ENCODE peak calls at places on chromosomes 7 and 10, in five cellular contexts. W, Y, T, B and C are unnamed samples.

GRCh38 chr10:47222461-47222860 is 77.5 kb upstream of the GDF10 start:
- DNase-seq in B (no peak), Y (no peak), T (no peak), W (no peak), C (no peak)

GRCh38 chr7:25307624-25308023 is 79.3 kb upstream of the NPVF start:
- DNase-seq in W (no peak), T (no peak), Y (no peak), B (no peak), C (no peak)

GRCh38 chr10:79239930-79240713 is 107.1 kb upstream of the PPIF start:
- DNase-seq in T (no peak), W (no peak), Y (no peak), B (no peak), C (no peak)

GRCh38 chr7:67631496-67631895 is 634.9 kb downstream of the TYW1 start:
- DNase-seq in B (no peak), T (no peak), Y (no peak), W (no peak), C (no peak)

GRCh38 chr10:13790196-13790595 is 203.4 kb downstream of the PRPF18 start:
- DNase-seq in B (no peak), W (no peak), Y (peak; percentile 68), T (no peak), C (no peak)

GRCh38 chr7:129368389-129368986 is 65.7 kb upstream of the STRIP2 start:
- DNase-seq in W (no peak), Y (no peak), B (no peak), T (no peak), C (no peak)

GRCh38 chr7:2709553-2710165 is 21.7 kb downstream of the AMZ1 start:
- DNase-seq in W (no peak), T (peak; percentile 84), Y (no peak), B (peak; percentile 27), C (peak; percentile 70)

GRCh38 chr7:134742688-134743350 is 36.6 kb upstream of the CALD1 start:
- DNase-seq in B (peak; percentile 74), T (no peak), Y (no peak), W (no peak), C (no peak)

GRCh38 chr10:118594392-118595063 is 920 bp downstream of the PRLHR start:
- DNase-seq in Y (no peak), B (peak; percentile 21), W (no peak), T (peak; percentile 23), C (peak; percentile 9)

GRCh38 chr10:75240329-75240728 is 4.6 kb upstream of the COMTD1 start:
- DNase-seq in W (no peak), Y (no peak), B (no peak), T (no peak), C (no peak)

GRCh38 chr10:104037261-104037951 is 48.3 kb downstream of the COL17A1 start:
- DNase-seq in Y (no peak), W (no peak), T (no peak), B (no peak), C (no peak)

GRCh38 chr7:24932815-24933214 is 47.2 kb downstream of the OSBPL3 start:
- DNase-seq in W (no peak), Y (no peak), T (no peak), B (no peak), C (no peak)

GRCh38 chr10:123462760-123463159 is 203.4 kb upstream of the GPR26 start:
- DNase-seq in T (no peak), W (no peak), B (no peak), Y (no peak), C (no peak)

GRCh38 chr10:102509387-102509786 is 5.6 kb downstream of the SUFU start:
- DNase-seq in W (no peak), B (peak; percentile 80), T (no peak), Y (no peak), C (no peak)

GRCh38 chr7:70042533-70042932 is 444.3 kb downstream of the AUTS2 start:
- DNase-seq in T (no peak), W (no peak), Y (peak; percentile 85), B (no peak), C (no peak)

GRCh38 chr7:90605055-90605454 is 8.9 kb downstream of the CDK14 start:
- DNase-seq in Y (peak; percentile 93), B (no peak), T (no peak), W (no peak), C (no peak)

GRCh38 chr10:50409965-50410811 is 158.9 kb upstream of the ASAH2 start:
- DNase-seq in B (peak; percentile 47), Y (no peak), T (no peak), W (no peak), C (no peak)

GRCh38 chr7:19834566-19834965 is 61.1 kb upstream of the TMEM196 start:
- DNase-seq in B (no peak), T (no peak), W (no peak), Y (no peak), C (no peak)

GRCh38 chr10:43863270-43863669 is 214.6 kb upstream of the ZNF32 start:
- DNase-seq in W (no peak), T (no peak), B (no peak), Y (no peak), C (no peak)

GRCh38 chr7:92684274-92684673 is 94.1 kb upstream of the FAM133B start:
- DNase-seq in W (no peak), Y (no peak), B (no peak), T (no peak), C (no peak)

GRCh38 chr7:109751241-109751640 is 1181.6 kb downstream of the DNAJB9 start:
- DNase-seq in Y (no peak), W (no peak), B (peak; percentile 7), T (no peak), C (no peak)

GRCh38 chr7:4265676-4266075 is 416.4 kb upstream of the FOXK1 start:
- DNase-seq in W (no peak), Y (no peak), B (no peak), T (no peak), C (no peak)

GRCh38 chr10:63103971-63104409 is 29.1 kb upstream of the NRBF2 start:
- DNase-seq in T (no peak), B (no peak), W (no peak), Y (no peak), C (no peak)

GRCh38 chr10:104591451-104591850 is 49.6 kb upstream of the SORCS3 start:
- DNase-seq in B (no peak), T (no peak), W (no peak), Y (no peak), C (no peak)

GRCh38 chr7:43469051-43469450 is 113.9 kb upstream of the STK17A start:
- DNase-seq in W (no peak), T (no peak), B (no peak), Y (no peak), C (no peak)

GRCh38 chr7:50552139-50552538 is 13.1 kb downstream of the DDC start:
- DNase-seq in Y (no peak), W (no peak), B (no peak), T (no peak), C (no peak)

GRCh38 chr7:74199551-74200355 is 10.1 kb upstream of the LAT2 start:
- DNase-seq in B (no peak), W (no peak), T (no peak), Y (peak; percentile 62), C (no peak)

GRCh38 chr10:96228408-96229019 is 42.9 kb downstream of the BLNK start:
- DNase-seq in B (no peak), W (no peak), Y (no peak), T (no peak), C (no peak)

GRCh38 chr7:158655931-158656441 is 48.6 kb downstream of the NCAPG2 start:
- DNase-seq in T (peak; percentile 58), W (no peak), B (no peak), Y (no peak), C (no peak)

DNA sequence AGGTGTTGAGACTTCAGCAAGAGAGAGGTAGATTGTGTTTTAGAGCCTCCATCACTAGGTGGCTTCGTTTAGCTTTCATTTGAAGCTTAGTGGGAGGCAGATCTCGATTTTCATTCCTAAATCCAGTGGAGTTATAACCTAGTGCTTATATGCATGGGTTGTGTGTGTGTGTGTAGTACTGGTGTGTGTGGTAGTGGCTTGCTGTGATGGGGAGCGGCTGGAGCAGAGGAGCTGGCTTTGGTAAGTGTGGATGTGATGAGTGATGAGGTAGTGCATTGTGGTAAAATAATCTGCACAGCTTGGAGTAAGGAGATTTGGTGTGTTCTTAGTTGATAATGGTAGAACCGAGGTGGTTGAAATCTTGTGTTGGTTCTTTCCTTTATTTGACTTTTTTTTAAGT is 43.2 kb downstream of the AP3M1 start:
- DNase-seq in B (no peak), Y (no peak), T (no peak), W (no peak), C (no peak)
- H3K27ac ChIP-seq in B (no peak overlapping the region), Y (no peak overlapping the region), T (no peak overlapping the region), W (no peak overlapping the region), C (no peak overlapping the region)

GRCh38 chr10:132812544-132812943 is 26.6 kb upstream of the NKX6-2 start:
- DNase-seq in Y (no peak), B (no peak), T (no peak), W (no peak), C (no peak)
- H3K27ac ChIP-seq in Y (no peak overlapping the region), B (no peak overlapping the region), T (no peak overlapping the region), W (no peak overlapping the region), C (no peak overlapping the region)

DNA sequence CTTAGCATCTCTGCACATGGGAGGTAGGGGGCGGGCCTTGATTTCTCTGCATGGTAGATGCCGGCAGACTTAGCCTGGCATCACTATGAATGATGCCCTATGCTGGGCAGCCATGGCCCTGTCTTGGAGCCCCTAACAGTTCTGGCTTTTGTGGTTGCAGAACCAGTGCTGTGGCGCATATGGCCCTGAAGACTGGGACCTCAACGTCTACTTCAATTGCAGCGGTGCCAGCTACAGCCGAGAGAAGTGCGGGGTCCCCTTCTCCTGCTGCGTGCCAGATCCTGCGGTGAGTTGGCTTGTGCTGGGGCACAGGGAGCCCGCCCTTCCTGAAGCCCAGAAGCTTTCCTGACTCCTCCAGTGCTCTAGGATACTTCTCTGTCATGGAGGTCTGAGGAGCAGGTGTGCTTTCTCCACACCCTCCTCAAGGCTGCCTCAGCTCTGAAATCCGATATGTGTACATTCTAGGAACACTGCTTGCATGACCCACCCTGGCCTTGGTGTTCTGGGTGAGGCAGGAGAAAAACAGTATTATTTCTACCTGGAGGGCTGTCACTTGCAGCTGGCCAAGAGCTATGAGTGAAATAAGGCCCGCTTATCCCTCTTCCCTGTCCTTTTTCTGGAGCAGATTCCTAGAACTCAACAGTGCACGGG is 25.6 kb upstream of the SH2D4B start:
- DNase-seq in W (no peak), B (no peak), T (no peak), Y (peak; percentile 21), C (no peak)
- H3K27ac ChIP-seq in W (no peak overlapping the region), B (no peak overlapping the region), T (peak overlapping the region; percentile 47), Y (no peak overlapping the region), C (no peak overlapping the region)

GRCh38 chr10:4622374-4622773 is 203.6 kb upstream of the AKR1E2 start:
- DNase-seq in B (peak; percentile 4), W (no peak), Y (no peak), T (no peak), C (no peak)

GRCh38 chr10:4626919-4627318 is 199.1 kb upstream of the AKR1E2 start:
- DNase-seq in T (no peak), B (no peak), W (no peak), Y (no peak), C (no peak)

GRCh38 chr10:4623757-4624420 is 202.1 kb upstream of the AKR1E2 start:
- DNase-seq in W (no peak), Y (no peak), T (no peak), B (peak; percentile 76), C (no peak)

GRCh38 chr10:4617626-4618025 is 208.4 kb upstream of the AKR1E2 start:
- DNase-seq in Y (no peak), T (no peak), W (no peak), B (no peak), C (no peak)

DNA sequence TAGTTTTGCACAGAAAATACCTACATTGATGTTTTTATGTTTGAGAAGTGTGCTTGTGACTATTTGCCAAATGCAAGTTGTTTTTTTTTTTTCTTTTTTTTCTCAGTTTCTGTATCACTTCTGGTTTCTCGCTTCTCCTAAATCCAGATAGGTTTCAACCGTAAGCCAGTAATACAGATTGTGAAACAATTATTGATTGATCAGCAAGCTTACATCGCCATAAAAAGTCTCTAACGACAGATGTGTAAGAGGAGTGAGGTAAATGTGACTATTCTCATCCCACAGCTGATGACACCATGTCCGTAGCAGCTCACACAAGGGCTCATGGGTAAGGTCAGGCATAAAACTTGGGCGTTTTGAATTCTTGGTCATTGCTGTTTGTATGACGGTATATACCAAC is 202.8 kb upstream of the AKR1E2 start:
- DNase-seq in B (no peak), W (no peak), Y (no peak), T (no peak), C (no peak)
- H3K27ac ChIP-seq in B (no peak overlapping the region), W (no peak overlapping the region), Y (no peak overlapping the region), T (no peak overlapping the region), C (no peak overlapping the region)